ENCODE peak calls at places on chromosomes 5 and 9, in four cellular contexts. One of them, this sample, is unnamed.
A peak's percentile ranks its signal among the peaks of the same experiment; 100 is the strongest.

GRCh38 chr5:111252799-111253564 is 28.8 kb downstream of the CAMK4 start:
- DNase-seq in WTC11: no peak
- DNase-seq in HepG2: no peak
- DNase-seq in GM12878: no peak
- DNase-seq in this sample: no peak

GRCh38 chr9:120922404-120923173 is 4.0 kb downstream of the TRAF1 start:
- DNase-seq in WTC11: no peak
- DNase-seq in HepG2: no peak
- DNase-seq in GM12878: no peak
- DNase-seq in this sample: no peak

GRCh38 chr9:2787065-2787464 is 56.8 kb downstream of the PUM3 start:
- DNase-seq in WTC11: no peak
- DNase-seq in HepG2: no peak
- DNase-seq in GM12878: no peak
- DNase-seq in this sample: no peak

GRCh38 chr5:141846031-141846430 is 32.2 kb downstream of the PCDH1 start:
- DNase-seq in WTC11: peak; percentile 67
- DNase-seq in HepG2: no peak
- DNase-seq in GM12878: no peak
- DNase-seq in this sample: peak; percentile 23

GRCh38 chr5:91382530-91383026 is 539 bp downstream of the ARRDC3 start:
- DNase-seq in WTC11: no peak
- DNase-seq in HepG2: peak; percentile 22
- DNase-seq in GM12878: peak; percentile 31
- DNase-seq in this sample: peak; percentile 10

GRCh38 chr5:112929336-112930081 is 7.5 kb upstream of the REEP5 start:
- DNase-seq in WTC11: no peak
- DNase-seq in HepG2: no peak
- DNase-seq in GM12878: peak; percentile 79
- DNase-seq in this sample: no peak

GRCh38 chr9:112338561-112338960 is 5.1 kb upstream of the PTBP3 start:
- DNase-seq in WTC11: no peak
- DNase-seq in HepG2: no peak
- DNase-seq in GM12878: no peak
- DNase-seq in this sample: no peak

GRCh38 chr5:89282038-89282831 is 399.3 kb upstream of the MEF2C start:
- DNase-seq in WTC11: no peak
- DNase-seq in HepG2: no peak
- DNase-seq in GM12878: peak; percentile 31
- DNase-seq in this sample: no peak

GRCh38 chr5:168708301-168708695 is 129.1 kb upstream of the PANK3 start:
- DNase-seq in WTC11: no peak
- DNase-seq in HepG2: no peak
- DNase-seq in GM12878: no peak
- DNase-seq in this sample: no peak

GRCh38 chr9:126613656-126614055 is at the start of gene LMX1B:
- DNase-seq in WTC11: peak; percentile 65
- DNase-seq in HepG2: no peak
- DNase-seq in GM12878: no peak
- DNase-seq in this sample: no peak

GRCh38 chr5:123554601-123555000 is 42.6 kb downstream of the CSNK1G3 start:
- DNase-seq in WTC11: no peak
- DNase-seq in HepG2: no peak
- DNase-seq in GM12878: no peak
- DNase-seq in this sample: no peak

GRCh38 chr5:111756701-111757581 is at the start of gene NREP:
- DNase-seq in WTC11: peak; percentile 71
- DNase-seq in HepG2: peak; percentile 90
- DNase-seq in GM12878: peak; percentile 57
- DNase-seq in this sample: peak; percentile 64

GRCh38 chr5:74471875-74472274 is 168.7 kb downstream of the ENC1 start:
- DNase-seq in WTC11: no peak
- DNase-seq in HepG2: no peak
- DNase-seq in GM12878: no peak
- DNase-seq in this sample: no peak

GRCh38 chr5:103444333-103445038 is 118.1 kb downstream of the NUDT12 start:
- DNase-seq in WTC11: no peak
- DNase-seq in HepG2: no peak
- DNase-seq in GM12878: no peak
- DNase-seq in this sample: no peak

GRCh38 chr9:121427899-121428298 is 57.8 kb upstream of the STOM start:
- DNase-seq in WTC11: no peak
- DNase-seq in HepG2: no peak
- DNase-seq in GM12878: no peak
- DNase-seq in this sample: no peak

GRCh38 chr5:117454716-117455212 is 880.1 kb upstream of the SEMA6A start:
- DNase-seq in WTC11: peak; percentile 73
- DNase-seq in HepG2: peak; percentile 50
- DNase-seq in GM12878: peak; percentile 20
- DNase-seq in this sample: peak; percentile 51

GRCh38 chr5:76714771-76715483 is 999 bp upstream of the F2R start:
- DNase-seq in WTC11: peak; percentile 54
- DNase-seq in HepG2: no peak
- DNase-seq in GM12878: no peak
- DNase-seq in this sample: no peak

GRCh38 chr5:91957671-91958070 is 574.6 kb upstream of the ARRDC3 start:
- DNase-seq in WTC11: no peak
- DNase-seq in HepG2: no peak
- DNase-seq in GM12878: no peak
- DNase-seq in this sample: no peak

GRCh38 chr9:84285381-84285780 is 55.2 kb downstream of the SLC28A3 start:
- DNase-seq in WTC11: no peak
- DNase-seq in HepG2: no peak
- DNase-seq in GM12878: no peak
- DNase-seq in this sample: no peak

GRCh38 chr5:172119921-172120688 is 67.9 kb downstream of the STK10 start:
- DNase-seq in WTC11: no peak
- DNase-seq in HepG2: no peak
- DNase-seq in GM12878: no peak
- DNase-seq in this sample: no peak

GRCh38 chr5:157820593-157821252 is 38.2 kb downstream of the CLINT1 start:
- DNase-seq in WTC11: no peak
- DNase-seq in HepG2: peak; percentile 64
- DNase-seq in GM12878: no peak
- DNase-seq in this sample: peak; percentile 16

GRCh38 chr9:126844085-126844484 is 16.4 kb upstream of the ZBTB34 start:
- DNase-seq in WTC11: no peak
- DNase-seq in HepG2: no peak
- DNase-seq in GM12878: no peak
- DNase-seq in this sample: no peak

GRCh38 chr9:33818832-33819500 is 2.0 kb downstream of the UBE2R2 start:
- DNase-seq in WTC11: no peak
- DNase-seq in HepG2: no peak
- DNase-seq in GM12878: no peak
- DNase-seq in this sample: no peak

GRCh38 chr9:108780949-108781734 is 74.6 kb downstream of the ACTL7B start:
- DNase-seq in WTC11: no peak
- DNase-seq in HepG2: no peak
- DNase-seq in GM12878: no peak
- DNase-seq in this sample: no peak

GRCh38 chr5:141881886-141882285 is 3.7 kb upstream of the PCDH1 start:
- DNase-seq in WTC11: peak; percentile 20
- DNase-seq in HepG2: no peak
- DNase-seq in GM12878: no peak
- DNase-seq in this sample: no peak

GRCh38 chr9:89750117-89750551 is 145.3 kb downstream of the GADD45G start:
- DNase-seq in WTC11: no peak
- DNase-seq in HepG2: no peak
- DNase-seq in GM12878: no peak
- DNase-seq in this sample: no peak

GRCh38 chr5:126499742-126500396 is 76.7 kb downstream of the GRAMD2B start:
- DNase-seq in WTC11: no peak
- DNase-seq in HepG2: peak; percentile 10
- DNase-seq in GM12878: no peak
- DNase-seq in this sample: peak; percentile 66

GRCh38 chr9:7103382-7104170 is 345.8 kb downstream of the KDM4C start:
- DNase-seq in WTC11: no peak
- DNase-seq in HepG2: no peak
- DNase-seq in GM12878: no peak
- DNase-seq in this sample: no peak

GRCh38 chr5:11878846-11879245 is 25.4 kb downstream of the CTNND2 start:
- DNase-seq in WTC11: no peak
- DNase-seq in HepG2: no peak
- DNase-seq in GM12878: no peak
- DNase-seq in this sample: no peak

GRCh38 chr9:136011703-136012496 is 50.7 kb upstream of the UBAC1 start:
- DNase-seq in WTC11: peak; percentile 25
- DNase-seq in HepG2: peak; percentile 97
- DNase-seq in GM12878: no peak
- DNase-seq in this sample: no peak
- TF ChIP-seq CREM in WTC11: no peak
- TF ChIP-seq CREM in HepG2: no peak
- TF ChIP-seq CREM in GM12878: no peak
- TF ChIP-seq CREM in this sample: no peak

GRCh38 chr9:22911632-22912031 is 465.0 kb downstream of the DMRTA1 start:
- DNase-seq in WTC11: no peak
- DNase-seq in HepG2: no peak
- DNase-seq in GM12878: no peak
- DNase-seq in this sample: no peak
- TF ChIP-seq CREM in WTC11: no peak
- TF ChIP-seq CREM in HepG2: no peak
- TF ChIP-seq CREM in GM12878: no peak
- TF ChIP-seq CREM in this sample: no peak

GRCh38 chr5:116452774-116453368 is 121.8 kb downstream of the SEMA6A start:
- DNase-seq in WTC11: no peak
- DNase-seq in HepG2: peak; percentile 38
- DNase-seq in GM12878: no peak
- DNase-seq in this sample: no peak

GRCh38 chr5:116453920-116454319 is 120.7 kb downstream of the SEMA6A start:
- DNase-seq in WTC11: no peak
- DNase-seq in HepG2: peak; percentile 61
- DNase-seq in GM12878: no peak
- DNase-seq in this sample: no peak

GRCh38 chr5:116456036-116456435 is 118.6 kb downstream of the SEMA6A start:
- DNase-seq in WTC11: no peak
- DNase-seq in HepG2: no peak
- DNase-seq in GM12878: no peak
- DNase-seq in this sample: no peak

GRCh38 chr5:116455061-116455460 is 119.6 kb downstream of the SEMA6A start:
- DNase-seq in WTC11: no peak
- DNase-seq in HepG2: no peak
- DNase-seq in GM12878: no peak
- DNase-seq in this sample: no peak

DNA sequence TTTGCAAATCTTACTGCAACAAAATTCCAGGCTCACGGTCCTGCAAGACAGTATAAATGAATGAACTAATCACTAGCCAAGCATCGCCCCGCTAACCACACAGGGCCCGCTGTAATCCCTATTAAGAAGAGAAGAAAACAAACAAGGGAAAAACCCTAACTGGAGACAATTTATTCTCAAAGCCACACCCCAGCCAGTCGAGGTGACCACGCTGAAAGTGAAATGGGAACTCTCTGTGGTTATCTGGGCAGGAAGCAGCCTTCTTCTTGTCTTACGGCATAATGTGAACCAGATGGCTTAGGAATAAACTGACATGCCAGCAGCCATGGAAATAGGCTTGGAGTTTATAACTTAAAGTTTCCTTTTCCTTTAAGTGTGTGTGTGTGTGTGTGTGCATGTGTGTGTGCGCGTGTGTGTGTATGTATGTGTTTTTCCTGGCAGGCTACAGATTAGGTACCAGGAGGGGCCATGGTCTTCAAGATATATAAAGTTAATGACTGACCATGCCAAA is 120.2 kb downstream of the SEMA6A start:
- DNase-seq in WTC11: no peak
- DNase-seq in HepG2: no peak
- DNase-seq in GM12878: peak; percentile 63
- DNase-seq in this sample: peak; percentile 5
- TF ChIP-seq CREM in WTC11: no peak
- TF ChIP-seq CREM in HepG2: no peak
- TF ChIP-seq CREM in GM12878: peak; percentile 9
- TF ChIP-seq CREM in this sample: no peak

DNA sequence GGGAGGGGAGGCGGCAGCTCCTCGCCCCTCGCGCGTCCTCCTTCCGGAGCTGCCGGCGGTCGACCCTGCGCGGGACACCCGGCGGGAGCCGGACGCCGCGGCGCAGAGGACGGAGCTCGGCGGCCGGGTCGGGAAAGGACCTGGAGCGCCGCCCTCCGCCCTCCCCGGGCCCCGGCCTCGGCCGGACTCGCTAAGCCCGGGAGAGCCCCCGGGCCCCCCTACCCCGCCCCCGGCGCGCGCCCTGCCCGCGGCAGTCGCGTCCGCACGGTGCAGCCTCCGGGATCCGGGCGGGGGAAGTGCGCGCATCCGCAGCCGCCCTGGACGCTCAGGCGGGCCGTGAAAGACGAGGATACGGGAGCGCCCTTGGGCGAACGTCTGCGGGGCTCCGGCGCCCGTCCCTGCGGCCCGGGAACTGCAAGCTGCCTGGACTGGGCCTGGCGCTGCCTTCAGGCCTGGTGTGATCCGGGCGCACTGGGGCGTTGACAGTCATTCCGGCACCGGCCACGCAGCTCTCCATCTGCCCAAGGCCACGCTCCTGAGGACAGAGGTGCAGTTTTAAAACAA is 488 bp upstream of the NACC2 start:
- DNase-seq in WTC11: peak; percentile 39
- DNase-seq in HepG2: no peak
- DNase-seq in GM12878: no peak
- DNase-seq in this sample: peak; percentile 74
- TF ChIP-seq CREM in WTC11: no peak
- TF ChIP-seq CREM in HepG2: no peak
- TF ChIP-seq CREM in GM12878: no peak
- TF ChIP-seq CREM in this sample: no peak

DNA sequence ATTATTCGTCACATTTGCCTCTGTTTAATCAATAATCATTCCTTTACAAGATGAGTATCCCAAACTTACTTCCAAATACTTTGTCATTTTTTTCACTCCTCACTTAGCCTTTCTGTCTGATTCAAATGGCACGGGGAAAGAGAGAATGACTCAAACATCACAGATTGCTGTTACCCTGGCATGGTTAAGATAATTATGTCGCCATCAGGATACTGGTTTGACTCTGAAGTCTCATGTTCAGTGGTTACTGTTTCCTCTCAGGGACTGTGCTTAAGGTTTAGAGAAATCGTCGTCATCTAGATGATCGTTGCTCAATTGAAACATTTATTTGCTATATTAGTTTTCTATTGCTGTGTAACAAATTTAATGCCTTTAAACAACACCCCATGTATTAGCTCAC is 45.2 kb upstream of the RAD23B start:
- DNase-seq in WTC11: no peak
- DNase-seq in HepG2: no peak
- DNase-seq in GM12878: no peak
- DNase-seq in this sample: no peak
- TF ChIP-seq CREM in WTC11: no peak
- TF ChIP-seq CREM in HepG2: no peak
- TF ChIP-seq CREM in GM12878: no peak
- TF ChIP-seq CREM in this sample: no peak

GRCh38 chr5:179270581-179271300 is 74.5 kb downstream of the ADAMTS2 start:
- DNase-seq in WTC11: peak; percentile 6
- DNase-seq in HepG2: no peak
- DNase-seq in GM12878: no peak
- DNase-seq in this sample: no peak
- TF ChIP-seq CREM in WTC11: no peak
- TF ChIP-seq CREM in HepG2: no peak
- TF ChIP-seq CREM in GM12878: no peak
- TF ChIP-seq CREM in this sample: no peak

This sample was measured in K562.